ENCODE peak calls at places on chromosomes 13 and 19, in five cellular contexts. One of them, this sample, is unnamed.

GRCh38 chr13:66348745-66349720 is 881.1 kb downstream of the PCDH9 start:
- DNase-seq in IMR-90: no peak
- DNase-seq in H1: no peak
- DNase-seq in mesenchymal stem cell: peak; percentile 4
- DNase-seq in trophoblast cell: no peak
- DNase-seq in this sample: no peak

GRCh38 chr13:43782686-43783085 is 4.1 kb downstream of the ENOX1 start:
- DNase-seq in IMR-90: no peak
- DNase-seq in H1: no peak
- DNase-seq in mesenchymal stem cell: no peak
- DNase-seq in trophoblast cell: peak; percentile 56
- DNase-seq in this sample: no peak

GRCh38 chr19:18674616-18675015 is 8.9 kb upstream of the CRTC1 start:
- DNase-seq in IMR-90: peak; percentile 14
- DNase-seq in H1: no peak
- DNase-seq in mesenchymal stem cell: peak; percentile 33
- DNase-seq in trophoblast cell: peak; percentile 76
- DNase-seq in this sample: no peak

GRCh38 chr13:100229603-100230002 is 140.7 kb downstream of the PCCA start:
- DNase-seq in IMR-90: no peak
- DNase-seq in H1: no peak
- DNase-seq in mesenchymal stem cell: no peak
- DNase-seq in trophoblast cell: no peak
- DNase-seq in this sample: no peak

GRCh38 chr13:30340367-30341184 is 33.2 kb upstream of the KATNAL1 start:
- DNase-seq in IMR-90: peak; percentile 89
- DNase-seq in H1: no peak
- DNase-seq in mesenchymal stem cell: peak; percentile 91
- DNase-seq in trophoblast cell: peak; percentile 64
- DNase-seq in this sample: peak; percentile 57

GRCh38 chr13:107069107-107069776 is 501.3 kb upstream of the ARGLU1 start:
- DNase-seq in IMR-90: peak; percentile 48
- DNase-seq in H1: no peak
- DNase-seq in mesenchymal stem cell: peak; percentile 25
- DNase-seq in trophoblast cell: peak; percentile 55
- DNase-seq in this sample: peak; percentile 71

GRCh38 chr13:30805603-30806011 is 70.3 kb downstream of the ALOX5AP start:
- DNase-seq in IMR-90: peak; percentile 59
- DNase-seq in H1: no peak
- DNase-seq in mesenchymal stem cell: no peak
- DNase-seq in trophoblast cell: peak; percentile 55
- DNase-seq in this sample: peak; percentile 53

GRCh38 chr13:95315752-95316151 is 14.5 kb upstream of the ABCC4 start:
- DNase-seq in IMR-90: no peak
- DNase-seq in H1: no peak
- DNase-seq in mesenchymal stem cell: no peak
- DNase-seq in trophoblast cell: peak; percentile 66
- DNase-seq in this sample: no peak

GRCh38 chr19:19459707-19460251 is 54.3 kb downstream of the GATAD2A start:
- DNase-seq in IMR-90: peak; percentile 87
- DNase-seq in H1: no peak
- DNase-seq in mesenchymal stem cell: peak; percentile 89
- DNase-seq in trophoblast cell: peak; percentile 29
- DNase-seq in this sample: no peak

DNA sequence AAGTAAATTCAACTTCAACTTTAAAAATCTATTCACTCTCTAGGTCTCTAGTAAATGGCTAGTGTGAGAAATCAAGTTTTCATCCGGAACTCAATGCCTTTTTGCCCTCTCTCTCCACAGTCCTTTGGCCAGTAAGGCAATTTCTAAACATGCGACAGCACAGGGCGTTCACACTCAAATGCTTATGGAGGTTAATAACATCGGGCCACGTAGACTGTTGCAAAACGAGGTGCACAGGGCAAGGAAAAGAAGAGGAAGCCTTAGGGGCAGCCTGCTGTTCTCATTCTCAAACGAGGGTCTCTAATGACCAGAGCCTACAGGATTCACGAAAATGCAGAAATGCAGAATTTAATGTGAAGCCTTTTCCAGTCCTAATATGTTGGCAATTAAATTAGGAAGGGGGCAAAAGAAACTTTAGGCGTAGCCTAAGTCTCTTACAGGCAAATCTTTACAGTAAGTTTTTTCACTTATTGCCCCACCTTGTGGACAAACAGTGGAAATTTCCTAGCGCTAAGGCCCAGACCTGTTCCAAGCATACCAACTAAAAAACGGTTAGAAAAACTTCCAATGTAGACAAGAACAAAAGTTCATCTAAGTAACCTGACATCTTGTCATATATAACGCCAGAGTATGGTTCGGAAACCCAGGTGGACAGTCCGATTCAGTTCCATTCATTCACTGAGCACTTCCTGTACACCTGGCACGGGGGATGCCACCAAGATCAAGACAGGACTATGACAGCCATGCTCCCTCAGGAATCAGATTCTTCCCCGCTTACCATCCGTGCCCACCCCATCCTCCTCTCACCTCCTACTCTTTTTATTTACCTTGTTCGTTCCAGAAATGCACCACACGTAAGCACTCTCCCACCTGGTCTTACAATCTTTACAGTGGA is 5.1 kb downstream of the ZAR1L start:
- DNase-seq in IMR-90: peak; percentile 72
- DNase-seq in H1: no peak
- DNase-seq in mesenchymal stem cell: peak; percentile 65
- DNase-seq in trophoblast cell: peak; percentile 81
- DNase-seq in this sample: peak; percentile 51
- H3K9ac ChIP-seq in IMR-90: peak overlapping the region; percentile 28
- H3K9ac ChIP-seq in H1: no peak overlapping the region
- H3K9ac ChIP-seq in mesenchymal stem cell: peak overlapping the region; percentile 79
- H3K9ac ChIP-seq in trophoblast cell: no peak overlapping the region
- H3K9ac ChIP-seq in this sample: no peak overlapping the region

DNA sequence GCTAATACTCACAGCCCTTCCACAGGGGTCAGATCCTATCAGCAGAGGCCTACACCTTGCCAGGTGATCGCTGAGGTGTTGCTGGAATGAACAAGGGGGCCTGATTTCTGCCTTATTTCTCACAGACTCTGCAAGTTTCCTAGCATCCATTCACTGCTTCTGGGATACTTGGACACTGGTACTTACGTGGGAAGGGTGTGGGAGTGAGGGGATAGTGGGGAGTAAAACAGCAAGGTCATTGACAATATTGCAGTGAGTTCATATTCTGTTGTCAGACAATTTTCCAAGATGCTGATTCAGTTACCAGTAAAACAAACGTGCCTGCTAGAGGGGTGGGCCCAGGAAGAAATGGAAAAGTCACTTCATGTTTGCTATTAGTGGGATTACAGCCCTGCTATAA is 276.5 kb downstream of the SHISA2 start:
- DNase-seq in IMR-90: no peak
- DNase-seq in H1: no peak
- DNase-seq in mesenchymal stem cell: peak; percentile 10
- DNase-seq in trophoblast cell: no peak
- DNase-seq in this sample: no peak
- H2BK5ac ChIP-seq in IMR-90: no peak overlapping the region
- H2BK5ac ChIP-seq in H1: no peak overlapping the region
- H2BK5ac ChIP-seq in mesenchymal stem cell: no peak overlapping the region
- H2BK5ac ChIP-seq in trophoblast cell: no peak overlapping the region
- H2BK5ac ChIP-seq in this sample: no peak overlapping the region

GRCh38 chr19:40550951-40551350 is 25.7 kb upstream of the SHKBP1 start:
- DNase-seq in IMR-90: no peak
- DNase-seq in H1: no peak
- DNase-seq in mesenchymal stem cell: no peak
- DNase-seq in trophoblast cell: no peak
- DNase-seq in this sample: no peak

GRCh38 chr19:40552848-40553247 is 23.8 kb upstream of the SHKBP1 start:
- DNase-seq in IMR-90: no peak
- DNase-seq in H1: no peak
- DNase-seq in mesenchymal stem cell: no peak
- DNase-seq in trophoblast cell: no peak
- DNase-seq in this sample: no peak

GRCh38 chr19:40555978-40556689 is 20.5 kb upstream of the SHKBP1 start:
- DNase-seq in IMR-90: no peak
- DNase-seq in H1: no peak
- DNase-seq in mesenchymal stem cell: no peak
- DNase-seq in trophoblast cell: no peak
- DNase-seq in this sample: no peak

GRCh38 chr19:40556953-40557530 is 19.6 kb upstream of the SHKBP1 start:
- DNase-seq in IMR-90: no peak
- DNase-seq in H1: no peak
- DNase-seq in mesenchymal stem cell: no peak
- DNase-seq in trophoblast cell: no peak
- DNase-seq in this sample: no peak

DNA sequence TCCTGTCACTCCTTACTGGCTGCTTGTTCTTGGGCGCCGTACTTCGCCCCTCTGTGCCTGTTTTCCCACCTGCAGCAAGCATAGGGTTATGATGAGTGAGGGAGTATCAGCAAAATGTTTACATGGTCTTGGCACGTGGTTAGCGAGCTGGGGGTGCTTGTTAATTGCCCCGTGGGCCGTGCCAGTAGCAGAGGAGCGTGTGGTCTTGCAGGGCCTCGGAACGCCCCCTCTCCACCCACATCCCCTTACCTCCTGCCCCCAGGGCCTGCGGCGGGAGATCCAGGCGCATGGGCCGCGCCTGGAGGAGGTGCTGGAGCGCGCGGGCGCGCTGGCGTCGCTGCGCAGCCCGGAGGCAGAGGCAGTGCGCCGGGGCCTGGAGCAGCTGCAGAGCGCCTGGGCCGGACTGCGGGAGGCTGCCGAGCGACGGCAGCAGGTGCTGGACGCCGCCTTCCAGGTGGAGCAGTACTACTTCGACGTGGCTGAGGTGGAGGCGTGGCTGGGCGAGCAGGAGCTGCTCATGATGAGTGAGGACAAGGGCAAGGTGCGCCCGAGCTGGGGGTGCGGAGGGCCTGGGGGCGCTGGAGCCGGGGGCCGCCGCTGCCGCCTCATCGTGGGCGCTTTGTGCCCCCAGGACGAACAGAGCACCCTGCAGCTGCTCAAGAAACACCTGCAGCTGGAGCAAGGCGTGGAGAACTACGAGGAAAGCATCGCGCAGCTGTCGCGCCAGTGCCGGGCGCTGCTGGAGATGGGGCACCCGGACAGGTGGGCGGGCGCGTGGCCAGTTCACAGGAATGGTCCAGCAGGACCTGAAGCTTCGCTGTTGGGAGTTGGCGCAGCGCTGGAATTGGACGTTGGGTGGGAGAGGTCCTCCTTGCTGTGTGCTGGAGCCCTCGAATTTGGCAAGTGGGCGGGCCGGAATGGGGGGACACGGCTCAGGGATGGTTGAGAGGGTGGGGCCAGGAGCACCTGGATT is 22.5 kb upstream of the SHKBP1 start:
- DNase-seq in IMR-90: no peak
- DNase-seq in H1: no peak
- DNase-seq in mesenchymal stem cell: no peak
- DNase-seq in trophoblast cell: no peak
- DNase-seq in this sample: peak; percentile 61
- H4K8ac ChIP-seq in IMR-90: no peak overlapping the region
- H4K8ac ChIP-seq in H1: no peak overlapping the region
- H4K8ac ChIP-seq in mesenchymal stem cell: no peak overlapping the region
- H4K8ac ChIP-seq in trophoblast cell: no peak overlapping the region
- H4K8ac ChIP-seq in this sample: no peak overlapping the region

DNA sequence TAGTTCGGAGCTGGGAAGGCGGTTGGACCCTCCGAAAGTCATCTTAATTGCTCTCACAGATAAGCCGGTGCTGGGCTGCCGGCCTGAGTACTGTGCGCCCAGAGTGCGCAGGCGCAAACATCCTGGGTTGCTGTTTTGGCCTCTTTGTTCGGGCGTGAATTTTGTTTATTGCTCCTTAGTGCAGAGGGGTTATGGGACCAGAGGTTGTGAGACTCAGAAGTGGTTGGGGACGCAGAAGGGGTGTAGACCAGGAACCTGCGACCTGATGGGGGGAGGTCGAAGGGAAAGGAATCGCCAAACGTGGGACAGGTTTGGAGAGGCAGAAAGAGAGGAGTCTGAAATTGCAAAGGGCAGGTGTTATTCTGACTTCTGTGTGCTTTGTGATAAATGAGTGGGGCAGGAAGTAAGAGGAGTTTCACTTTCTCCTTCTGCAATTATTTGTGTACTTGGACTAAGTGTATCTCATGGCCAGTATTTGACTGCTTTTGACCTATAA is 607 bp upstream of the ZNF566 start:
- DNase-seq in IMR-90: peak; percentile 95
- DNase-seq in H1: peak; percentile 93
- DNase-seq in mesenchymal stem cell: no peak
- DNase-seq in trophoblast cell: peak; percentile 93
- DNase-seq in this sample: peak; percentile 99
- H3K9ac ChIP-seq in IMR-90: peak overlapping the region; percentile 91
- H3K9ac ChIP-seq in H1: peak overlapping the region; percentile 96
- H3K9ac ChIP-seq in mesenchymal stem cell: peak overlapping the region; percentile 98
- H3K9ac ChIP-seq in trophoblast cell: no peak overlapping the region
- H3K9ac ChIP-seq in this sample: peak overlapping the region; percentile 85

GRCh38 chr19:47122359-47123335 is 8.0 kb upstream of the SAE1 start:
- DNase-seq in IMR-90: peak; percentile 83
- DNase-seq in H1: no peak
- DNase-seq in mesenchymal stem cell: peak; percentile 76
- DNase-seq in trophoblast cell: peak; percentile 93
- DNase-seq in this sample: no peak
- H2BK5ac ChIP-seq in IMR-90: peak overlapping the region; percentile 88
- H2BK5ac ChIP-seq in H1: no peak overlapping the region
- H2BK5ac ChIP-seq in mesenchymal stem cell: peak overlapping the region; percentile 85
- H2BK5ac ChIP-seq in trophoblast cell: no peak overlapping the region
- H2BK5ac ChIP-seq in this sample: no peak overlapping the region

GRCh38 chr19:4094761-4095487 is 28.2 kb upstream of the ZBTB7A start:
- DNase-seq in IMR-90: no peak
- DNase-seq in H1: no peak
- DNase-seq in mesenchymal stem cell: no peak
- DNase-seq in trophoblast cell: no peak
- DNase-seq in this sample: no peak
- H4K8ac ChIP-seq in IMR-90: no peak overlapping the region
- H4K8ac ChIP-seq in H1: no peak overlapping the region
- H4K8ac ChIP-seq in mesenchymal stem cell: no peak overlapping the region
- H4K8ac ChIP-seq in trophoblast cell: no peak overlapping the region
- H4K8ac ChIP-seq in this sample: no peak overlapping the region

GRCh38 chr19:13505761-13506549 is at the start of gene CACNA1A:
- DNase-seq in IMR-90: peak; percentile 19
- DNase-seq in H1: no peak
- DNase-seq in mesenchymal stem cell: no peak
- DNase-seq in trophoblast cell: no peak
- DNase-seq in this sample: peak; percentile 42
- H3K9ac ChIP-seq in IMR-90: peak within 1 kb of the TSS; percentile 86
- H3K9ac ChIP-seq in H1: peak within 1 kb of the TSS; percentile 70
- H3K9ac ChIP-seq in mesenchymal stem cell: peak within 1 kb of the TSS; percentile 84
- H3K9ac ChIP-seq in trophoblast cell: no peak within 1 kb of the TSS
- H3K9ac ChIP-seq in this sample: peak within 1 kb of the TSS; percentile 52

GRCh38 chr19:1379961-1380489 is 3.7 kb upstream of the NDUFS7 start:
- DNase-seq in IMR-90: no peak
- DNase-seq in H1: no peak
- DNase-seq in mesenchymal stem cell: no peak
- DNase-seq in trophoblast cell: no peak
- DNase-seq in this sample: no peak
- H2BK5ac ChIP-seq in IMR-90: no peak overlapping the region
- H2BK5ac ChIP-seq in H1: peak overlapping the region; percentile 4
- H2BK5ac ChIP-seq in mesenchymal stem cell: no peak overlapping the region
- H2BK5ac ChIP-seq in trophoblast cell: no peak overlapping the region
- H2BK5ac ChIP-seq in this sample: no peak overlapping the region

GRCh38 chr19:35509861-35510625 is 3.4 kb downstream of the DMKN start:
- DNase-seq in IMR-90: peak; percentile 22
- DNase-seq in H1: peak; percentile 78
- DNase-seq in mesenchymal stem cell: peak; percentile 35
- DNase-seq in trophoblast cell: peak; percentile 72
- DNase-seq in this sample: peak; percentile 95
- H4K8ac ChIP-seq in IMR-90: peak overlapping the region; percentile 64
- H4K8ac ChIP-seq in H1: peak overlapping the region; percentile 98
- H4K8ac ChIP-seq in mesenchymal stem cell: peak overlapping the region; percentile 23
- H4K8ac ChIP-seq in trophoblast cell: peak overlapping the region; percentile 98
- H4K8ac ChIP-seq in this sample: no peak overlapping the region

This sample was measured in mesendoderm.